ENCODE peak calls at places on chromosomes 7 and 10, in nine cellular contexts. Q is GM04504; Y is NCI-H1417; E is fibroblast of pulmonary artery; S is Calu3; B is mammary epithelial cell; O is RWPE1; K is activated CD4-positive, alpha-beta memory T cell treated with anti-CD3 and anti-CD28 coated beads, Interleukin-2, amount 10 ng/mL, durations not matched to agents 7 days and 5 days; T is GM12865. J is an unnamed sample.

GRCh38 chr7:98212532-98213041 is 1.3 kb downstream of the BHLHA15 start:
- DNase-seq in K (no peak), Y (no peak), O (no peak), S (no peak), T (no peak), Q (no peak), E (no peak), B (no peak), J (no peak)

GRCh38 chr10:1142596-1142995 is 86.4 kb downstream of the WDR37 start:
- DNase-seq in O (no peak), Y (no peak), Q (no peak), T (no peak), B (peak; percentile 2), E (no peak), S (no peak), K (peak; percentile 30), J (peak; percentile 51)

GRCh38 chr7:108033776-108034497 is 31.0 kb upstream of the LAMB1 start:
- DNase-seq in S (no peak), T (no peak), Y (no peak), E (no peak), B (no peak), K (no peak), O (no peak), Q (no peak), J (no peak)

GRCh38 chr10:73110345-73110849 is at the start of gene NUDT13:
- DNase-seq in S (peak; percentile 33), O (peak; percentile 63), E (peak; percentile 84), Y (no peak), B (peak; percentile 83), Q (peak; percentile 58), K (peak; percentile 46), T (peak; percentile 89), J (peak; percentile 58)

GRCh38 chr10:132236161-132236560 is 49.4 kb downstream of the DPYSL4 start:
- DNase-seq in B (no peak), S (no peak), Q (no peak), Y (no peak), T (no peak), E (no peak), K (no peak), O (no peak), J (no peak)

GRCh38 chr7:141409911-141410329 is 141.3 kb upstream of the AGK start:
- DNase-seq in E (no peak), Q (no peak), S (no peak), O (no peak), K (no peak), B (no peak), Y (peak; percentile 49), T (no peak), J (no peak)

GRCh38 chr7:140225562-140226249 is 48.9 kb upstream of the KDM7A start:
- DNase-seq in E (no peak), B (no peak), K (no peak), Q (no peak), S (no peak), Y (no peak), T (no peak), O (no peak), J (no peak)

GRCh38 chr10:13773496-13774170 is 186.9 kb downstream of the PRPF18 start:
- DNase-seq in S (no peak), Q (no peak), Y (no peak), B (no peak), K (no peak), E (no peak), T (no peak), O (no peak), J (no peak)

GRCh38 chr7:81710751-81711150 is 59.1 kb downstream of the HGF start:
- DNase-seq in Q (no peak), E (no peak), K (no peak), B (no peak), Y (no peak), S (no peak), O (no peak), T (no peak), J (no peak)

GRCh38 chr7:51288896-51289607 is 27.6 kb downstream of the COBL start:
- DNase-seq in Y (no peak), T (no peak), S (peak; percentile 32), B (no peak), Q (no peak), E (no peak), K (no peak), O (no peak), J (no peak)

GRCh38 chr7:491958-492713 is 27.5 kb downstream of the PDGFA start:
- DNase-seq in E (no peak), Y (no peak), K (no peak), T (no peak), Q (no peak), S (no peak), B (no peak), O (no peak), J (no peak)

GRCh38 chr7:659996-660395 is 66.5 kb upstream of the DNAAF5 start:
- DNase-seq in Y (no peak), Q (no peak), B (no peak), O (no peak), S (no peak), K (no peak), E (no peak), T (no peak), J (no peak)

GRCh38 chr7:116502201-116503096 is 2.9 kb downstream of the CAV2 start:
- DNase-seq in Y (no peak), O (no peak), K (no peak), T (no peak), B (no peak), S (no peak), E (no peak), Q (no peak), J (no peak)

GRCh38 chr7:7536396-7537019 is 835 bp upstream of the COL28A1 start:
- DNase-seq in Y (no peak), K (no peak), S (no peak), B (no peak), Q (no peak), T (no peak), E (no peak), O (no peak), J (no peak)

GRCh38 chr7:47454961-47455871 is 126.7 kb downstream of the TNS3 start:
- DNase-seq in Y (no peak), E (no peak), Q (no peak), K (no peak), B (no peak), S (no peak), O (no peak), T (no peak), J (no peak)

GRCh38 chr10:50918529-50918928 is 33.1 kb upstream of the A1CF start:
- DNase-seq in Y (no peak), Q (no peak), T (no peak), E (no peak), B (no peak), S (no peak), K (no peak), O (no peak), J (no peak)